ENCODE peak calls at places on chromosomes 3 and 15, in nine cellular contexts. E, J, Q, Y, U, X, S, N and Z are unnamed samples.

GRCh38 chr15:90594297-90594696 is 64.6 kb downstream of the CRTC3 start:
- DNase-seq in N (peak), U (no peak), J (no peak), Q (peak), S (no peak), X (peak), Y (peak), E (no peak), Z (peak)

GRCh38 chr3:19093084-19093483 is 55.2 kb upstream of the KCNH8 start:
- DNase-seq in E (no peak), J (no peak), X (no peak), Y (no peak), Q (no peak), S (no peak), U (no peak), N (no peak), Z (no peak)

GRCh38 chr3:71317749-71318458 is 265.6 kb downstream of the FOXP1 start:
- DNase-seq in Q (no peak), N (no peak), S (no peak), J (no peak), Y (no peak), X (peak), E (no peak), U (no peak), Z (no peak)

GRCh38 chr3:69505770-69506407 is 120.0 kb upstream of the FRMD4B start:
- DNase-seq in E (no peak), S (no peak), N (no peak), Y (no peak), U (peak), Q (no peak), X (peak), J (no peak), Z (no peak)

GRCh38 chr3:99862208-99862607 is 44.5 kb downstream of the CMSS1 start:
- DNase-seq in Q (no peak), E (no peak), Y (no peak), U (no peak), S (peak), X (peak), N (no peak), J (no peak), Z (no peak)

GRCh38 chr3:185330238-185330637 is 32.7 kb upstream of the MAP3K13 start:
- DNase-seq in X (no peak), J (no peak), N (no peak), U (no peak), Y (no peak), S (no peak), Q (peak), E (no peak), Z (no peak)

GRCh38 chr3:16216373-16216935 is 42.0 kb downstream of the GALNT15 start:
- DNase-seq in Q (no peak), U (no peak), Y (no peak), X (no peak), J (no peak), E (no peak), S (no peak), N (no peak), Z (no peak)

GRCh38 chr3:188211476-188211875 is 57.5 kb downstream of the LPP start:
- DNase-seq in Y (no peak), Q (no peak), J (no peak), E (no peak), U (no peak), X (no peak), N (no peak), S (peak), Z (no peak)

GRCh38 chr15:31036783-31037182 is 45.4 kb upstream of the MTMR10 start:
- DNase-seq in E (no peak), X (no peak), J (no peak), Y (no peak), N (no peak), U (no peak), Q (no peak), S (no peak), Z (no peak)